ENCODE peak calls at places on chromosomes 13 and 19, in nine cellular contexts. One of them, this sample, is unnamed.

GRCh38 chr13:44207476-44207875 is 166.1 kb upstream of the SERP2 start:
- DNase-seq in AG20443: no peak
- DNase-seq in neural crest cell: no peak
- DNase-seq in cardiac muscle cell: no peak
- DNase-seq in stimulated activated CD4-positive, alpha-beta T cell treated with anti-CD3 and anti-CD28 coated beads, Interleukin-12 subunit alpha, Interleukin-12 subunit beta, amount 100 ng/mL, for 4 hours: no peak
- DNase-seq in GM23248: no peak
- DNase-seq in NCI-H1092: no peak
- DNase-seq in T follicular helper cell: no peak
- DNase-seq in right lobe of liver: no peak
- DNase-seq in this sample: no peak

GRCh38 chr19:3132971-3133792 is 2.7 kb upstream of the GNA15 start:
- DNase-seq in stimulated activated CD4-positive, alpha-beta T cell treated with anti-CD3 and anti-CD28 coated beads, Interleukin-12 subunit alpha, Interleukin-12 subunit beta, amount 100 ng/mL, for 4 hours: peak; percentile 68
- DNase-seq in T follicular helper cell: peak; percentile 69
- DNase-seq in right lobe of liver: no peak
- DNase-seq in GM23248: peak; percentile 78
- DNase-seq in NCI-H1092: peak; percentile 57
- DNase-seq in neural crest cell: no peak
- DNase-seq in AG20443: peak; percentile 67
- DNase-seq in cardiac muscle cell: no peak
- DNase-seq in this sample: peak; percentile 80

GRCh38 chr13:100517135-100517534 is 71.5 kb downstream of the GGACT start:
- DNase-seq in cardiac muscle cell: no peak
- DNase-seq in NCI-H1092: no peak
- DNase-seq in AG20443: no peak
- DNase-seq in right lobe of liver: peak; percentile 47
- DNase-seq in neural crest cell: no peak
- DNase-seq in GM23248: no peak
- DNase-seq in T follicular helper cell: no peak
- DNase-seq in stimulated activated CD4-positive, alpha-beta T cell treated with anti-CD3 and anti-CD28 coated beads, Interleukin-12 subunit alpha, Interleukin-12 subunit beta, amount 100 ng/mL, for 4 hours: no peak
- DNase-seq in this sample: no peak

GRCh38 chr13:50380905-50381304 is 365.7 kb downstream of the KCNRG start:
- DNase-seq in T follicular helper cell: no peak
- DNase-seq in cardiac muscle cell: no peak
- DNase-seq in GM23248: no peak
- DNase-seq in stimulated activated CD4-positive, alpha-beta T cell treated with anti-CD3 and anti-CD28 coated beads, Interleukin-12 subunit alpha, Interleukin-12 subunit beta, amount 100 ng/mL, for 4 hours: no peak
- DNase-seq in NCI-H1092: no peak
- DNase-seq in AG20443: no peak
- DNase-seq in right lobe of liver: no peak
- DNase-seq in neural crest cell: no peak
- DNase-seq in this sample: no peak

GRCh38 chr13:44259045-44260042 is 114.3 kb upstream of the SERP2 start:
- DNase-seq in cardiac muscle cell: no peak
- DNase-seq in NCI-H1092: no peak
- DNase-seq in AG20443: no peak
- DNase-seq in stimulated activated CD4-positive, alpha-beta T cell treated with anti-CD3 and anti-CD28 coated beads, Interleukin-12 subunit alpha, Interleukin-12 subunit beta, amount 100 ng/mL, for 4 hours: peak; percentile 69
- DNase-seq in right lobe of liver: no peak
- DNase-seq in GM23248: peak; percentile 47
- DNase-seq in T follicular helper cell: peak; percentile 44
- DNase-seq in neural crest cell: no peak
- DNase-seq in this sample: peak; percentile 15

GRCh38 chr19:29831041-29831548 is 19.3 kb downstream of the CCNE1 start:
- DNase-seq in cardiac muscle cell: no peak
- DNase-seq in NCI-H1092: no peak
- DNase-seq in stimulated activated CD4-positive, alpha-beta T cell treated with anti-CD3 and anti-CD28 coated beads, Interleukin-12 subunit alpha, Interleukin-12 subunit beta, amount 100 ng/mL, for 4 hours: peak; percentile 30
- DNase-seq in AG20443: no peak
- DNase-seq in neural crest cell: no peak
- DNase-seq in T follicular helper cell: peak; percentile 53
- DNase-seq in right lobe of liver: no peak
- DNase-seq in GM23248: peak; percentile 15
- DNase-seq in this sample: no peak

GRCh38 chr19:48660854-48661731 is 11.7 kb downstream of the NTN5 start:
- DNase-seq in NCI-H1092: peak; percentile 80
- DNase-seq in stimulated activated CD4-positive, alpha-beta T cell treated with anti-CD3 and anti-CD28 coated beads, Interleukin-12 subunit alpha, Interleukin-12 subunit beta, amount 100 ng/mL, for 4 hours: peak; percentile 75
- DNase-seq in GM23248: peak; percentile 84
- DNase-seq in T follicular helper cell: peak; percentile 56
- DNase-seq in neural crest cell: peak; percentile 31
- DNase-seq in right lobe of liver: peak; percentile 85
- DNase-seq in cardiac muscle cell: peak; percentile 78
- DNase-seq in AG20443: peak; percentile 92
- DNase-seq in this sample: peak; percentile 96

GRCh38 chr13:70310720-70311119 is 202.5 kb upstream of the KLHL1 start:
- DNase-seq in right lobe of liver: no peak
- DNase-seq in AG20443: no peak
- DNase-seq in cardiac muscle cell: peak; percentile 72
- DNase-seq in T follicular helper cell: no peak
- DNase-seq in NCI-H1092: peak; percentile 71
- DNase-seq in stimulated activated CD4-positive, alpha-beta T cell treated with anti-CD3 and anti-CD28 coated beads, Interleukin-12 subunit alpha, Interleukin-12 subunit beta, amount 100 ng/mL, for 4 hours: no peak
- DNase-seq in neural crest cell: peak; percentile 24
- DNase-seq in GM23248: no peak
- DNase-seq in this sample: peak; percentile 23

GRCh38 chr13:39789451-39789850 is 134.0 kb downstream of the COG6 start:
- DNase-seq in GM23248: no peak
- DNase-seq in cardiac muscle cell: no peak
- DNase-seq in AG20443: no peak
- DNase-seq in neural crest cell: no peak
- DNase-seq in T follicular helper cell: no peak
- DNase-seq in stimulated activated CD4-positive, alpha-beta T cell treated with anti-CD3 and anti-CD28 coated beads, Interleukin-12 subunit alpha, Interleukin-12 subunit beta, amount 100 ng/mL, for 4 hours: no peak
- DNase-seq in NCI-H1092: no peak
- DNase-seq in right lobe of liver: no peak
- DNase-seq in this sample: no peak

GRCh38 chr13:28012896-28013295 is 24.4 kb upstream of the URAD start:
- DNase-seq in cardiac muscle cell: no peak
- DNase-seq in right lobe of liver: no peak
- DNase-seq in GM23248: no peak
- DNase-seq in AG20443: no peak
- DNase-seq in T follicular helper cell: no peak
- DNase-seq in stimulated activated CD4-positive, alpha-beta T cell treated with anti-CD3 and anti-CD28 coated beads, Interleukin-12 subunit alpha, Interleukin-12 subunit beta, amount 100 ng/mL, for 4 hours: no peak
- DNase-seq in NCI-H1092: no peak
- DNase-seq in neural crest cell: no peak
- DNase-seq in this sample: no peak

GRCh38 chr19:12314553-12314952 is 18.9 kb downstream of the ZNF563 start:
- DNase-seq in cardiac muscle cell: no peak
- DNase-seq in neural crest cell: no peak
- DNase-seq in AG20443: no peak
- DNase-seq in T follicular helper cell: no peak
- DNase-seq in stimulated activated CD4-positive, alpha-beta T cell treated with anti-CD3 and anti-CD28 coated beads, Interleukin-12 subunit alpha, Interleukin-12 subunit beta, amount 100 ng/mL, for 4 hours: no peak
- DNase-seq in GM23248: no peak
- DNase-seq in right lobe of liver: no peak
- DNase-seq in NCI-H1092: no peak
- DNase-seq in this sample: no peak

GRCh38 chr19:3404324-3405260 is 38.2 kb downstream of the NFIC start:
- DNase-seq in cardiac muscle cell: no peak
- DNase-seq in neural crest cell: no peak
- DNase-seq in AG20443: peak; percentile 90
- DNase-seq in NCI-H1092: no peak
- DNase-seq in right lobe of liver: peak; percentile 83
- DNase-seq in stimulated activated CD4-positive, alpha-beta T cell treated with anti-CD3 and anti-CD28 coated beads, Interleukin-12 subunit alpha, Interleukin-12 subunit beta, amount 100 ng/mL, for 4 hours: no peak
- DNase-seq in GM23248: peak; percentile 97
- DNase-seq in T follicular helper cell: no peak
- DNase-seq in this sample: no peak

GRCh38 chr19:33416307-33417215 is 43.1 kb downstream of the CEBPG start:
- DNase-seq in stimulated activated CD4-positive, alpha-beta T cell treated with anti-CD3 and anti-CD28 coated beads, Interleukin-12 subunit alpha, Interleukin-12 subunit beta, amount 100 ng/mL, for 4 hours: peak; percentile 65
- DNase-seq in T follicular helper cell: peak; percentile 66
- DNase-seq in GM23248: peak; percentile 71
- DNase-seq in cardiac muscle cell: peak; percentile 80
- DNase-seq in NCI-H1092: peak; percentile 22
- DNase-seq in right lobe of liver: no peak
- DNase-seq in neural crest cell: peak; percentile 75
- DNase-seq in AG20443: peak; percentile 80
- DNase-seq in this sample: peak; percentile 31

GRCh38 chr13:21673592-21674270 is 2.9 kb downstream of the FGF9 start:
- DNase-seq in right lobe of liver: peak; percentile 48
- DNase-seq in neural crest cell: peak; percentile 57
- DNase-seq in stimulated activated CD4-positive, alpha-beta T cell treated with anti-CD3 and anti-CD28 coated beads, Interleukin-12 subunit alpha, Interleukin-12 subunit beta, amount 100 ng/mL, for 4 hours: peak; percentile 37
- DNase-seq in T follicular helper cell: no peak
- DNase-seq in AG20443: peak; percentile 79
- DNase-seq in NCI-H1092: peak; percentile 56
- DNase-seq in GM23248: peak; percentile 63
- DNase-seq in cardiac muscle cell: peak; percentile 84
- DNase-seq in this sample: peak; percentile 46

GRCh38 chr19:30450945-30451344 is 78.8 kb downstream of the ZNF536 start:
- DNase-seq in AG20443: peak; percentile 75
- DNase-seq in GM23248: peak; percentile 50
- DNase-seq in right lobe of liver: no peak
- DNase-seq in stimulated activated CD4-positive, alpha-beta T cell treated with anti-CD3 and anti-CD28 coated beads, Interleukin-12 subunit alpha, Interleukin-12 subunit beta, amount 100 ng/mL, for 4 hours: no peak
- DNase-seq in NCI-H1092: no peak
- DNase-seq in T follicular helper cell: no peak
- DNase-seq in cardiac muscle cell: no peak
- DNase-seq in neural crest cell: no peak
- DNase-seq in this sample: no peak

GRCh38 chr19:35959040-35959967 is 23.1 kb downstream of the LRFN3 start:
- DNase-seq in AG20443: peak; percentile 75
- DNase-seq in right lobe of liver: peak; percentile 59
- DNase-seq in cardiac muscle cell: no peak
- DNase-seq in T follicular helper cell: peak; percentile 76
- DNase-seq in GM23248: peak; percentile 68
- DNase-seq in stimulated activated CD4-positive, alpha-beta T cell treated with anti-CD3 and anti-CD28 coated beads, Interleukin-12 subunit alpha, Interleukin-12 subunit beta, amount 100 ng/mL, for 4 hours: peak; percentile 76
- DNase-seq in NCI-H1092: no peak
- DNase-seq in neural crest cell: no peak
- DNase-seq in this sample: no peak

GRCh38 chr19:41702208-41702651 is 6.2 kb upstream of the CEACAM5 start:
- DNase-seq in cardiac muscle cell: no peak
- DNase-seq in AG20443: no peak
- DNase-seq in GM23248: peak; percentile 47
- DNase-seq in T follicular helper cell: no peak
- DNase-seq in right lobe of liver: no peak
- DNase-seq in NCI-H1092: no peak
- DNase-seq in stimulated activated CD4-positive, alpha-beta T cell treated with anti-CD3 and anti-CD28 coated beads, Interleukin-12 subunit alpha, Interleukin-12 subunit beta, amount 100 ng/mL, for 4 hours: no peak
- DNase-seq in neural crest cell: no peak
- DNase-seq in this sample: no peak

GRCh38 chr13:51318876-51319275 is 20.6 kb upstream of the SERPINE3 start:
- DNase-seq in T follicular helper cell: no peak
- DNase-seq in GM23248: no peak
- DNase-seq in NCI-H1092: no peak
- DNase-seq in cardiac muscle cell: no peak
- DNase-seq in right lobe of liver: no peak
- DNase-seq in neural crest cell: no peak
- DNase-seq in stimulated activated CD4-positive, alpha-beta T cell treated with anti-CD3 and anti-CD28 coated beads, Interleukin-12 subunit alpha, Interleukin-12 subunit beta, amount 100 ng/mL, for 4 hours: no peak
- DNase-seq in AG20443: no peak
- DNase-seq in this sample: no peak

GRCh38 chr13:110434629-110435028 is 126.9 kb downstream of the RAB20 start:
- DNase-seq in neural crest cell: no peak
- DNase-seq in GM23248: no peak
- DNase-seq in cardiac muscle cell: no peak
- DNase-seq in right lobe of liver: no peak
- DNase-seq in AG20443: no peak
- DNase-seq in NCI-H1092: no peak
- DNase-seq in stimulated activated CD4-positive, alpha-beta T cell treated with anti-CD3 and anti-CD28 coated beads, Interleukin-12 subunit alpha, Interleukin-12 subunit beta, amount 100 ng/mL, for 4 hours: no peak
- DNase-seq in T follicular helper cell: no peak
- DNase-seq in this sample: no peak